ENCODE peak calls at places on chromosomes 11 and 22, in four cellular contexts. T is tibial nerve, X is ovary, S is SK-N-SH. I is an unnamed sample.

GRCh38 chr11:47587733-47588326 is 1.4 kb downstream of the FAM180B start:
- DNase-seq in S (no peak), T (peak; percentile 43), X (peak; percentile 36), I (peak; percentile 41)

GRCh38 chr11:79512706-79513469 is 72.1 kb upstream of the TENM4 start:
- DNase-seq in S (peak; percentile 57), T (no peak), X (no peak), I (no peak)

GRCh38 chr22:23256986-23257888 is 76.9 kb downstream of the BCR start:
- DNase-seq in S (no peak), X (peak; percentile 82), T (peak; percentile 79), I (peak; percentile 64)

GRCh38 chr11:67052891-67053290 is 3.8 kb upstream of the RHOD start:
- DNase-seq in S (no peak), T (no peak), X (no peak), I (no peak)

GRCh38 chr11:35717043-35717442 is 54.5 kb downstream of the TRIM44 start:
- DNase-seq in X (no peak), T (no peak), S (no peak), I (no peak)

GRCh38 chr11:72430743-72431570 is 3.4 kb downstream of the CLPB start:
- DNase-seq in T (no peak), S (peak; percentile 74), X (peak; percentile 44), I (no peak)

GRCh38 chr11:68581439-68581838 is 102.9 kb upstream of the GAL start:
- DNase-seq in S (no peak), T (no peak), X (no peak), I (no peak)

GRCh38 chr22:33923033-33923432 is 2.8 kb upstream of the LARGE1 start:
- DNase-seq in S (no peak), X (no peak), T (no peak), I (no peak)

GRCh38 chr22:38755911-38756532 is at the start of gene SUN2:
- DNase-seq in S (peak; percentile 95), T (peak; percentile 95), X (peak; percentile 96), I (peak; percentile 96)

GRCh38 chr11:63822438-63822837 is 9.2 kb downstream of the SPINDOC start:
- DNase-seq in X (no peak), S (no peak), T (no peak), I (no peak)

GRCh38 chr11:132335311-132335710 is 964.9 kb downstream of the NTM start:
- DNase-seq in X (no peak), T (no peak), S (no peak), I (no peak)
- TF ChIP-seq CTCF in X (no peak), T (no peak), S (no peak), I (no peak)

GRCh38 chr11:84129961-84130576 is 843.9 kb upstream of the CCDC90B start:
- DNase-seq in X (no peak), S (no peak), T (no peak), I (no peak)
- TF ChIP-seq EP300 in X (no peak), S (no peak), T (no peak), I (no peak)

DNA sequence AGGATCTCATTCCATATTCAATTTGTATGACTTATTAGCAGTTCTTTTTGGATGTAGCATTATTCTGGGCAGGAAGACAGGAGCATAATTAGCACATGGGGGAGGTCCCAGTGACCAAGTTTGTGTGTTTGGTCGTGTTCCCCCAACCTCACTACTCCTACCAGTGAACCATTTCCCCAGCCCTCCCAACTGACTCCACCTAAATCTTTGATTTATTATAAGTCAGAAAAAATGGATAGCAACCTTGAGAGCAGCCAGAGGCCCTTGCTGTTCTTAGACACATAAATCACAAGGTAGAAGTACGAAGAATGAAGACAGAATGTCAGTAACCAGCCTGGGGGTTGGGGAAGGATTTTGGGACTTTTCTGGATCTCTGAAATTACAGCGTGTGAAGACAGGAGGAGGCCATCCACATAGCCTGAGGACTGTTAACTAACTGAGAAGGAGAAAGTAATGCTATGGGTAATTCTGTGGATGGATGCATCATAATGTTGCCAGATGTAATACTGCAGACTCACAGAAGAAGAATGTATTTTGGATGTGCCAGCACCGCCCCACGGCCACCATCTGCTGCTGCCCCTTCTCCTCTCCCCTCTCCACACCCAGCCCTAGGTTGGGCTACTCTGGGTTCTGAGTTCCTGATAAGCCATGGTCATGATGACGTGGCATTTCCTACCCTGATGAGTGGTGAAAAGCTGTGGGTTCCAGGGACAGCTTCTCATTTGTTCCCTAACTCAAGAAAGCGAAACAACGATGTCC is 124.3 kb upstream of the TTC12 start:
- DNase-seq in X (no peak), T (no peak), S (no peak), I (no peak)
- H3K4me3 ChIP-seq in X (no peak overlapping the region), T (no peak overlapping the region), S (no peak overlapping the region), I (no peak overlapping the region)

GRCh38 chr22:27596133-27596905 is 205.2 kb downstream of the MN1 start:
- DNase-seq in S (no peak), X (no peak), T (no peak), I (no peak)

GRCh38 chr22:27601195-27601594 is 200.4 kb downstream of the MN1 start:
- DNase-seq in T (no peak), X (no peak), S (no peak), I (no peak)

GRCh38 chr22:27598792-27599191 is 202.8 kb downstream of the MN1 start:
- DNase-seq in S (no peak), T (no peak), X (no peak), I (no peak)

GRCh38 chr22:27594474-27595134 is 207.0 kb downstream of the MN1 start:
- DNase-seq in T (no peak), S (no peak), X (no peak), I (no peak)

DNA sequence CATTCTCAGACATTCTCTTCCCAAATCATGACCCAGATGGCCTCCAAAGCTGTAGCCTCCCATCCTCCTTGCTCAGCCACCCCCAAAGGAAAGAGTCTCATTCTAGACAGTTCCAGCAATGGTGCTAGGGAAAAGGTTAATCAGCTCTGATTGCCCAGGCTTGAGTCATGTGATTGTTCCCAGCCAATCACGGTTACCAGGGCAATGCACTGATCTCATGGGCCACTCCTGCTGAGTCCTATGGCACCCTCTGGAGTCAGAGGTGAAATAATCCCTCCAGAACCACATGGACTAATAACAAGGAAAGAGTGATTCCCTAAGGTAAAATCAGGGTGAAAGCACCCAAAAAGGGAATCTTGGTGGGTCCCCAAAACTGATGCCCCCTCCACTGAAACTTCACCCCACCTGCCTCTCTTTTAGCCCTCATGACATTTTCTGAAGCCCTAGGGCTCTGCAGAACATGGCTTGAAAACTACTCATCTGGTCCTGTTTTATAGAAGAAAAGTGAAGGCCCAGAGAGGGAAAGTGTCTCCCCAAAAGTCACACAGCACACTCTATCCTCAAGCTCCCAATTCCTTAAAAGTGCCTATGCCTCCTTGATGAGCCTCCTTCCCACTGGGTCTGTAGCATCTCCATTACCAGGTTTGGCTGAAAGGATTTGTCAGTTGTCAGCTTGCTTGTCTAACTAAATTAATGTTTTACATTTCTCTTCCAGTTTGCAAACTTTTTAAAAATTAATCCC is 203.7 kb downstream of the MN1 start:
- DNase-seq in T (no peak), S (no peak), X (no peak), I (no peak)
- TF ChIP-seq CTCF in T (no peak), S (peak; percentile 17), X (no peak), I (no peak)

GRCh38 chr11:14315130-14315529 is 43.9 kb downstream of the RRAS2 start:
- DNase-seq in S (no peak), T (no peak), X (no peak), I (no peak)
- TF ChIP-seq EP300 in S (no peak), T (no peak), X (no peak), I (no peak)

GRCh38 chr22:36816635-36817428 is at the start of gene PVALB:
- DNase-seq in S (peak; percentile 91), T (no peak), X (peak; percentile 61), I (no peak)

GRCh38 chr22:36815558-36816337 is 1.1 kb downstream of the PVALB start:
- DNase-seq in S (no peak), X (no peak), T (no peak), I (no peak)

GRCh38 chr22:36814796-36815195 is 2.0 kb downstream of the PVALB start:
- DNase-seq in T (no peak), X (no peak), S (no peak), I (no peak)

GRCh38 chr22:36817429-36817783 is 571 bp upstream of the PVALB start:
- DNase-seq in T (no peak), X (no peak), S (no peak), I (no peak)

GRCh38 chr22:36816338-36816634 is 549 bp downstream of the PVALB start:
- DNase-seq in X (no peak), T (no peak), S (peak; percentile 51), I (no peak)
- H3K4me3 ChIP-seq in X (no peak overlapping the region), T (peak overlapping the region; percentile 22), S (no peak overlapping the region), I (peak overlapping the region; percentile 40)

GRCh38 chr22:20591660-20592310 is 84.4 kb downstream of the MED15 start:
- DNase-seq in X (no peak), S (no peak), T (no peak), I (no peak)
- TF ChIP-seq CTCF in X (no peak), S (no peak), T (no peak), I (no peak)

DNA sequence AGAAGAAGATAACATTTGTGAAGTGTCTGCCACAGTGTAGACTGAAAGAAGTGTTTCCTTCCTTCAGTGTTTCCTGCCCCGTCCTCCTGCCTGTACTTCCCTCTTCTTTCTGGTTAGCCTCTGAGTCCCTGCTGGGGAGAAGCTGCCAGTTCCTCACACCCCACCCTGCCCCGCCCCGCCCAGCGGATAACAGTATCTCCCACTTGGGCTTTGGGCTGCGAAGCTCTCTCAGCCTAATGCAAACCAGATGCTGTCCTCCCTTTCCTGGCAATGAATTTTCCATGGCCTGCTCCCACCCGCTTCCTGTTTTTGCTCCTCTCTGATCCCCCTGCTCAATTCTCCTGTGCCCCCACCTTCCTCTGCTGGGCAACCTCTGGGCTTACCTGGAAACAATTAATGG is 5.2 kb upstream of the RAB3IL1 start:
- DNase-seq in S (peak; percentile 88), T (peak; percentile 92), X (peak; percentile 93), I (peak; percentile 55)
- TF ChIP-seq EP300 in S (no peak), T (peak; percentile 82), X (peak; percentile 45), I (no peak)

DNA sequence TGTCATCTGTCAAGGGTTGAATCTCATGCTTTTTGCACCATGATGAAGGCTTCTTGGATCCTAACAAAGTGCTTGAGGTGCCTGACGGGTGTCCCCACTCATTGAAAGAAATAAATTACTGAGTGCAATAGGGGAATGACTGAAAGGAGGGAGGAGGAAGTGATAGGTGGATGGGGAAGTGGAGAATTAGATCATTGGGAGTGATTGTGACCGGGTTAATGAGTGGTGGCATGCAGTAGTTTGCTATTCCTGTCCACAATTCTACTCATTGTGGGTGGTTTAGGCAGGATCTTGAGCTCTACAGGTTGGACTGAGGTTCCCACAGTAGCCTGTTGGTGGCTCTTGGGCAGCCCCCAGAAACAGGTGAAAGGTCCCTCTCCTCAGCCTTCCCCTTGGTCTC is 44.3 kb downstream of the THAP12 start:
- DNase-seq in T (no peak), X (no peak), S (no peak), I (no peak)
- H3K4me3 ChIP-seq in T (no peak overlapping the region), X (no peak overlapping the region), S (no peak overlapping the region), I (no peak overlapping the region)

DNA sequence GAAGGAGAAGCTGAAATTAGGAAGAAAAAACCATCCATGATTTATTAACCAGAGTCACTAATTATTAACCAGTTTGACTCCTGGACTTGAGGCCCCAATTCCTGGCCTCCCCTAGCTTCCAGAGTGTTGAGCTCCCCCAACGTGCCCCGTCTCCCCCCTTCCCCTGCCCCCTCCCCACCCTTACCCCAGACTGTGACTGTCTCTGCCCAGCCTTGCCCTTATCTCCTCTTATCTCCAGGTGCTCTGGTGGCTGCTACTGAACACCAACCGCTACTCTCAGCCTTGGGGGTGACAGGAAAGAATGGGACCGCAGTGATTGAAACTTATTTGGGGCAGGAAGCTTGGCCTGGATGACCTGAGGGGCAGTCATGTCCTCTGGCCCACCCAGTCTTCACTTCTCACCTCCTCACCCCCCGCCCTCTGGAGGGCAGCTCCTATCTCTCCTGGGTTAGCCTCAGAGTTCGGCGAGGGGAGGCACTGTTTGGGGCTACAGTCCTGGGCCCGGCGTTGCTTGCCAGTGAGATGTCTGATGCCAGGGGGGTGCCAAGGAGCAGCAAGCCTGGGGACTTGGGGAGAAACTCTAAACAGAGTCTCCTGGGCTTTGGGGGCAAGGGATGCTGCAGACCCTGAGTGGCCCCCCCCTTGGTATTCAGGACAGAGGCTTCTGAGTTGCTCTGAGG is 15.5 kb downstream of the NECTIN1 start:
- DNase-seq in X (no peak), T (no peak), S (no peak), I (no peak)
- TF ChIP-seq CTCF in X (no peak), T (no peak), S (no peak), I (no peak)

I was measured in transverse colon.